ENCODE peak calls at places on chromosomes 16 and 17, in four cellular contexts. K, G, Z and O are unnamed samples.
A peak's percentile ranks its signal among the peaks of the same experiment; 100 is the strongest.

GRCh38 chr17:11238710-11239109 is 2.3 kb upstream of the SHISA6 start:
- DNase-seq in K (no peak), G (no peak), Z (no peak), O (no peak)

GRCh38 chr16:14370736-14371234 is 259.3 kb downstream of the PARN start:
- DNase-seq in K (no peak), G (no peak), Z (no peak), O (no peak)

GRCh38 chr16:9258423-9259051 is 167.1 kb downstream of the HAPSTR1 start:
- DNase-seq in K (peak; percentile 4), G (peak; percentile 43), Z (no peak), O (peak; percentile 62)

GRCh38 chr16:68806422-68806821 is 36.9 kb upstream of the TANGO6 start:
- DNase-seq in K (no peak), G (no peak), Z (no peak), O (no peak)

GRCh38 chr16:63289834-63290460 is 1253.7 kb upstream of the CDH8 start:
- DNase-seq in K (peak; percentile 1), G (peak; percentile 34), Z (peak; percentile 37), O (no peak)

GRCh38 chr16:55701442-55702319 is 45.9 kb downstream of the SLC6A2 start:
- DNase-seq in K (peak; percentile 27), G (peak; percentile 63), Z (peak; percentile 68), O (peak; percentile 71)

GRCh38 chr17:32494621-32495346 is 8.0 kb downstream of the CDK5R1 start:
- DNase-seq in K (peak; percentile 42), G (no peak), Z (peak; percentile 80), O (peak; percentile 43)

GRCh38 chr16:31874354-31875111 is 926 bp downstream of the ZNF267 start:
- DNase-seq in K (peak; percentile 28), G (peak; percentile 28), Z (peak; percentile 11), O (peak; percentile 58)

GRCh38 chr17:9115446-9116265 is 94.3 kb downstream of the NTN1 start:
- DNase-seq in K (peak; percentile 65), G (peak; percentile 59), Z (no peak), O (peak; percentile 81)

GRCh38 chr17:2500446-2500845 is 11.2 kb downstream of the METTL16 start:
- DNase-seq in K (no peak), G (no peak), Z (no peak), O (no peak)

GRCh38 chr16:726438-727290 is at the start of the genes CCDC78 and HAGHL:
- DNase-seq in K (peak; percentile 32), G (peak; percentile 73), Z (peak; percentile 33), O (peak; percentile 67)

GRCh38 chr17:77318491-77319210 is 177.9 kb downstream of the SEC14L1 start:
- DNase-seq in K (no peak), G (peak; percentile 65), Z (no peak), O (peak; percentile 44)

GRCh38 chr17:49076575-49077384 is 55.8 kb upstream of the B4GALNT2 start:
- DNase-seq in K (peak; percentile 93), G (no peak), Z (no peak), O (peak; percentile 86)